ENCODE peak calls at places on chromosomes 6 and 20, in eight cellular contexts. N is sigmoid colon, W is coronary artery, X is HCT116, E is pancreas, Y is endothelial cell, I is GM13977, J is uterus. D is an unnamed sample.

GRCh38 chr6:150924808-150925654 is 59.5 kb downstream of the MTHFD1L start:
- DNase-seq in N (no peak), W (peak), X (no peak), E (no peak), Y (no peak), I (no peak), J (no peak), D (no peak)

GRCh38 chr20:40481337-40481736 is 207.7 kb downstream of the MAFB start:
- DNase-seq in N (no peak), W (no peak), X (no peak), E (no peak), Y (no peak), I (no peak), J (no peak), D (no peak)

GRCh38 chr20:25005661-25006060 is 13.1 kb upstream of the APMAP start:
- DNase-seq in N (peak), W (peak), X (no peak), E (no peak), Y (no peak), I (no peak), J (no peak), D (no peak)

GRCh38 chr20:63735859-63736718 is at the start of gene LIME1:
- DNase-seq in N (peak), W (no peak), X (no peak), E (peak), Y (no peak), I (peak), J (peak), D (no peak)

GRCh38 chr6:83633609-83634008 is 75.3 kb downstream of the SNAP91 start:
- DNase-seq in N (no peak), W (no peak), X (no peak), E (no peak), Y (no peak), I (no peak), J (no peak), D (no peak)

GRCh38 chr20:13487202-13487601 is 151.5 kb downstream of the TASP1 start:
- DNase-seq in N (no peak), W (no peak), X (no peak), E (no peak), Y (no peak), I (no peak), J (no peak), D (no peak)

GRCh38 chr20:9200196-9200595 is 131.3 kb downstream of the PLCB4 start:
- DNase-seq in N (no peak), W (no peak), X (no peak), E (no peak), Y (no peak), I (no peak), J (no peak), D (no peak)

GRCh38 chr20:44406572-44407100 is 51.1 kb downstream of the HNF4A start:
- DNase-seq in N (no peak), W (no peak), X (no peak), E (no peak), Y (no peak), I (no peak), J (no peak), D (no peak)

GRCh38 chr6:24664049-24664987 is 2.4 kb downstream of the TDP2 start:
- DNase-seq in N (no peak), W (no peak), X (no peak), E (no peak), Y (no peak), I (no peak), J (no peak), D (no peak)

GRCh38 chr6:25477006-25477590 is 174.9 kb upstream of the SCGN start:
- DNase-seq in N (no peak), W (no peak), X (no peak), E (no peak), Y (no peak), I (no peak), J (no peak), D (no peak)

GRCh38 chr20:49843139-49843538 is 30.5 kb downstream of the SLC9A8 start:
- DNase-seq in N (no peak), W (no peak), X (no peak), E (no peak), Y (no peak), I (no peak), J (no peak), D (no peak)

GRCh38 chr6:42140051-42140450 is 2.4 kb downstream of the C6orf132 start:
- DNase-seq in N (no peak), W (no peak), X (no peak), E (peak), Y (no peak), I (no peak), J (no peak), D (peak)

GRCh38 chr20:36272547-36273220 is 33.5 kb upstream of the DLGAP4 start:
- DNase-seq in N (peak), W (no peak), X (no peak), E (no peak), Y (no peak), I (no peak), J (no peak), D (no peak)

GRCh38 chr20:25407311-25408169 is at the start of gene GINS1:
- DNase-seq in N (peak), W (peak), X (peak), E (peak), Y (peak), I (peak), J (peak), D (peak)

GRCh38 chr6:71288228-71289038 is at the start of gene OGFRL1:
- DNase-seq in N (peak), W (peak), X (no peak), E (peak), Y (peak), I (peak), J (peak), D (peak)
- TF ChIP-seq CTCF in N (no peak), W (no peak), X (no peak), E (no peak), Y (no peak), I (no peak), J (peak), D (no peak)

GRCh38 chr6:46655803-46656202 is 3.0 kb downstream of the SLC25A27 start:
- DNase-seq in N (no peak), W (no peak), X (peak), E (no peak), Y (peak), I (no peak), J (no peak), D (no peak)
- TF ChIP-seq CTCF in N (no peak), W (no peak), X (no peak), E (peak), Y (peak), I (no peak), J (no peak), D (no peak)

DNA sequence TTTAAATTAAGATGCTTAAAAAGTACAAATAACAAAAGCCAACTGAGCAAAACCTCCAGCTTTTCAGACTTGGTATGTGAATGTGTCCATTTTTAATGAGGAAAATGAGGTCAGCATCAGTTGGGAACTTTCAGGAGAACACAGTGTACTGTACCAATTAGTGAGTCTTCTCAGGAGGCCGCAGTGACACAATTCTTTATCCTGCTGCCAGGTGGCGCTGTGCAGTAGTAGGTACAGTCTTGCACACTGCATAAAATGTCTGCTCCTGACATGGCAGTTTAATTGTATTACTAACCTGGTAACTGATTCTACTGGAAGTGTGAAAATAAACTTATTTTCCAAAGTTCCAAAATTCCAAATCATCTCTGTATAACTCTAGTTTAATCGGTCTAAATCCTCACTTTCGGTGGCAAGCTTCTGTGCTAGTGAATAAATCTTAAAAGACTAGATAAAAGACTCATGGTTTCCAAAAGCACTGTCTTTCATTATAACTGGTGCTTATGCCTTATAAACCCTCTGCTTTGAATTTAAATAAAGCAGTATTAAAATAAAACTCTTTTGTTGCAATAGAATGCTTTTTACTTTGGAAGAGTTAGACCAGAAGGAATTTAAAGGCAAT is 214.8 kb upstream of the MMS22L start:
- DNase-seq in N (no peak), W (no peak), X (peak), E (peak), Y (peak), I (peak), J (peak), D (peak)
- TF ChIP-seq CTCF in N (peak), W (peak), X (peak), E (peak), Y (peak), I (peak), J (peak), D (peak)

GRCh38 chr6:35727935-35728662 is 8.7 kb upstream of the ARMC12 start:
- DNase-seq in N (peak), W (peak), X (no peak), E (peak), Y (peak), I (peak), J (peak), D (peak)
- TF ChIP-seq CTCF in N (no peak), W (no peak), X (no peak), E (no peak), Y (no peak), I (peak), J (no peak), D (no peak)

GRCh38 chr6:113837170-113837569 is 20.0 kb upstream of the MARCKS start:
- DNase-seq in N (no peak), W (no peak), X (no peak), E (no peak), Y (no peak), I (no peak), J (no peak), D (no peak)
- TF ChIP-seq CTCF in N (no peak), W (no peak), X (no peak), E (no peak), Y (no peak), I (no peak), J (no peak), D (no peak)

D was measured in CD14-positive monocyte.